ENCODE peak calls at places on chromosomes 11 and 22, in eight cellular contexts. One of them, this sample, is unnamed.

GRCh38 chr22:36081023-36081431 is 52.4 kb upstream of the RBFOX2 start:
- DNase-seq in KG1: no peak
- DNase-seq in GM06990: no peak
- DNase-seq in NCI-H1092 treated with DMSO at 0.1 percent for 48 hours: no peak
- DNase-seq in HEK293T: no peak
- DNase-seq in iPS DF 6.9: no peak
- DNase-seq in T-cell: no peak
- DNase-seq in activated T-cell treated with anti-CD3 and anti-CD28 coated beads for 24 hours: no peak
- DNase-seq in this sample: no peak

GRCh38 chr11:23205156-23205871 is 345.0 kb upstream of the CCDC179 start:
- DNase-seq in T-cell: no peak
- DNase-seq in activated T-cell treated with anti-CD3 and anti-CD28 coated beads for 24 hours: no peak
- DNase-seq in HEK293T: no peak
- DNase-seq in NCI-H1092 treated with DMSO at 0.1 percent for 48 hours: no peak
- DNase-seq in KG1: no peak
- DNase-seq in GM06990: no peak
- DNase-seq in iPS DF 6.9: no peak
- DNase-seq in this sample: no peak

GRCh38 chr11:109894242-109894641 is 198.9 kb upstream of the ZC3H12C start:
- DNase-seq in activated T-cell treated with anti-CD3 and anti-CD28 coated beads for 24 hours: no peak
- DNase-seq in NCI-H1092 treated with DMSO at 0.1 percent for 48 hours: no peak
- DNase-seq in GM06990: no peak
- DNase-seq in HEK293T: no peak
- DNase-seq in iPS DF 6.9: no peak
- DNase-seq in KG1: no peak
- DNase-seq in T-cell: no peak
- DNase-seq in this sample: no peak

GRCh38 chr22:18156878-18157713 is 7.1 kb downstream of the USP18 start:
- DNase-seq in T-cell: peak
- DNase-seq in NCI-H1092 treated with DMSO at 0.1 percent for 48 hours: peak
- DNase-seq in HEK293T: peak
- DNase-seq in KG1: no peak
- DNase-seq in iPS DF 6.9: peak
- DNase-seq in GM06990: no peak
- DNase-seq in activated T-cell treated with anti-CD3 and anti-CD28 coated beads for 24 hours: peak
- DNase-seq in this sample: peak

GRCh38 chr22:45968751-45969413 is 8.1 kb downstream of the WNT7B start:
- DNase-seq in GM06990: no peak
- DNase-seq in KG1: no peak
- DNase-seq in NCI-H1092 treated with DMSO at 0.1 percent for 48 hours: no peak
- DNase-seq in iPS DF 6.9: no peak
- DNase-seq in activated T-cell treated with anti-CD3 and anti-CD28 coated beads for 24 hours: no peak
- DNase-seq in T-cell: no peak
- DNase-seq in HEK293T: no peak
- DNase-seq in this sample: no peak

GRCh38 chr11:8654503-8654902 is 28.0 kb downstream of the TRIM66 start:
- DNase-seq in HEK293T: no peak
- DNase-seq in NCI-H1092 treated with DMSO at 0.1 percent for 48 hours: no peak
- DNase-seq in KG1: no peak
- DNase-seq in iPS DF 6.9: no peak
- DNase-seq in T-cell: no peak
- DNase-seq in GM06990: no peak
- DNase-seq in activated T-cell treated with anti-CD3 and anti-CD28 coated beads for 24 hours: no peak
- DNase-seq in this sample: no peak

GRCh38 chr11:67113231-67113721 is 5.8 kb upstream of the KDM2A start:
- DNase-seq in iPS DF 6.9: no peak
- DNase-seq in NCI-H1092 treated with DMSO at 0.1 percent for 48 hours: no peak
- DNase-seq in activated T-cell treated with anti-CD3 and anti-CD28 coated beads for 24 hours: no peak
- DNase-seq in GM06990: peak
- DNase-seq in HEK293T: no peak
- DNase-seq in T-cell: no peak
- DNase-seq in KG1: no peak
- DNase-seq in this sample: no peak

GRCh38 chr11:128021304-128022006 is 565.9 kb downstream of the ETS1 start:
- DNase-seq in activated T-cell treated with anti-CD3 and anti-CD28 coated beads for 24 hours: no peak
- DNase-seq in iPS DF 6.9: peak
- DNase-seq in HEK293T: no peak
- DNase-seq in NCI-H1092 treated with DMSO at 0.1 percent for 48 hours: peak
- DNase-seq in GM06990: no peak
- DNase-seq in KG1: no peak
- DNase-seq in T-cell: no peak
- DNase-seq in this sample: no peak

GRCh38 chr11:45537617-45538016 is 127.8 kb downstream of the CHST1 start:
- DNase-seq in T-cell: no peak
- DNase-seq in NCI-H1092 treated with DMSO at 0.1 percent for 48 hours: no peak
- DNase-seq in HEK293T: no peak
- DNase-seq in GM06990: no peak
- DNase-seq in KG1: no peak
- DNase-seq in iPS DF 6.9: no peak
- DNase-seq in activated T-cell treated with anti-CD3 and anti-CD28 coated beads for 24 hours: no peak
- DNase-seq in this sample: no peak

GRCh38 chr11:71449596-71449995 is 1.4 kb upstream of the DHCR7 start:
- DNase-seq in KG1: no peak
- DNase-seq in HEK293T: no peak
- DNase-seq in activated T-cell treated with anti-CD3 and anti-CD28 coated beads for 24 hours: no peak
- DNase-seq in T-cell: no peak
- DNase-seq in NCI-H1092 treated with DMSO at 0.1 percent for 48 hours: no peak
- DNase-seq in iPS DF 6.9: no peak
- DNase-seq in GM06990: no peak
- DNase-seq in this sample: no peak

GRCh38 chr22:42437488-42438292 is 5.5 kb upstream of the NFAM1 start:
- DNase-seq in KG1: peak
- DNase-seq in activated T-cell treated with anti-CD3 and anti-CD28 coated beads for 24 hours: peak
- DNase-seq in HEK293T: peak
- DNase-seq in T-cell: peak
- DNase-seq in iPS DF 6.9: peak
- DNase-seq in NCI-H1092 treated with DMSO at 0.1 percent for 48 hours: peak
- DNase-seq in GM06990: peak
- DNase-seq in this sample: peak

GRCh38 chr11:67665537-67666302 is 8.7 kb downstream of the ALDH3B2 start:
- DNase-seq in T-cell: no peak
- DNase-seq in GM06990: no peak
- DNase-seq in NCI-H1092 treated with DMSO at 0.1 percent for 48 hours: no peak
- DNase-seq in KG1: no peak
- DNase-seq in iPS DF 6.9: no peak
- DNase-seq in activated T-cell treated with anti-CD3 and anti-CD28 coated beads for 24 hours: no peak
- DNase-seq in HEK293T: no peak
- DNase-seq in this sample: peak

GRCh38 chr22:46064236-46064965 is 85.9 kb upstream of the PPARA start:
- DNase-seq in NCI-H1092 treated with DMSO at 0.1 percent for 48 hours: no peak
- DNase-seq in HEK293T: no peak
- DNase-seq in GM06990: no peak
- DNase-seq in iPS DF 6.9: no peak
- DNase-seq in KG1: peak
- DNase-seq in activated T-cell treated with anti-CD3 and anti-CD28 coated beads for 24 hours: no peak
- DNase-seq in T-cell: no peak
- DNase-seq in this sample: no peak

GRCh38 chr11:36400768-36401455 is 104.8 kb downstream of the PRR5L start:
- DNase-seq in T-cell: no peak
- DNase-seq in activated T-cell treated with anti-CD3 and anti-CD28 coated beads for 24 hours: no peak
- DNase-seq in GM06990: no peak
- DNase-seq in NCI-H1092 treated with DMSO at 0.1 percent for 48 hours: no peak
- DNase-seq in HEK293T: no peak
- DNase-seq in KG1: no peak
- DNase-seq in iPS DF 6.9: no peak
- DNase-seq in this sample: no peak

GRCh38 chr22:37965940-37966664 is 12.6 kb downstream of the POLR2F start:
- DNase-seq in NCI-H1092 treated with DMSO at 0.1 percent for 48 hours: no peak
- DNase-seq in HEK293T: no peak
- DNase-seq in iPS DF 6.9: no peak
- DNase-seq in T-cell: no peak
- DNase-seq in GM06990: no peak
- DNase-seq in activated T-cell treated with anti-CD3 and anti-CD28 coated beads for 24 hours: no peak
- DNase-seq in KG1: no peak
- DNase-seq in this sample: no peak

GRCh38 chr11:18522388-18522787 is 4.4 kb downstream of the TSG101 start:
- DNase-seq in activated T-cell treated with anti-CD3 and anti-CD28 coated beads for 24 hours: no peak
- DNase-seq in KG1: no peak
- DNase-seq in T-cell: no peak
- DNase-seq in GM06990: no peak
- DNase-seq in HEK293T: peak
- DNase-seq in NCI-H1092 treated with DMSO at 0.1 percent for 48 hours: no peak
- DNase-seq in iPS DF 6.9: no peak
- DNase-seq in this sample: no peak

GRCh38 chr11:111231836-111232235 is 13.7 kb upstream of the POU2AF2 start:
- DNase-seq in KG1: no peak
- DNase-seq in GM06990: no peak
- DNase-seq in iPS DF 6.9: no peak
- DNase-seq in NCI-H1092 treated with DMSO at 0.1 percent for 48 hours: no peak
- DNase-seq in activated T-cell treated with anti-CD3 and anti-CD28 coated beads for 24 hours: no peak
- DNase-seq in HEK293T: no peak
- DNase-seq in T-cell: no peak
- DNase-seq in this sample: no peak

GRCh38 chr22:28498044-28498443 is 181.6 kb downstream of the TTC28 start:
- DNase-seq in KG1: no peak
- DNase-seq in iPS DF 6.9: no peak
- DNase-seq in GM06990: no peak
- DNase-seq in T-cell: no peak
- DNase-seq in HEK293T: no peak
- DNase-seq in activated T-cell treated with anti-CD3 and anti-CD28 coated beads for 24 hours: no peak
- DNase-seq in NCI-H1092 treated with DMSO at 0.1 percent for 48 hours: no peak
- DNase-seq in this sample: no peak

GRCh38 chr11:27213232-27213660 is 149.8 kb downstream of the CCDC34 start:
- DNase-seq in GM06990: no peak
- DNase-seq in activated T-cell treated with anti-CD3 and anti-CD28 coated beads for 24 hours: no peak
- DNase-seq in HEK293T: no peak
- DNase-seq in KG1: no peak
- DNase-seq in T-cell: no peak
- DNase-seq in iPS DF 6.9: no peak
- DNase-seq in NCI-H1092 treated with DMSO at 0.1 percent for 48 hours: peak
- DNase-seq in this sample: no peak

GRCh38 chr22:49014227-49015201 is 813.2 kb downstream of the BRD1 start:
- DNase-seq in activated T-cell treated with anti-CD3 and anti-CD28 coated beads for 24 hours: no peak
- DNase-seq in T-cell: no peak
- DNase-seq in iPS DF 6.9: no peak
- DNase-seq in HEK293T: no peak
- DNase-seq in GM06990: no peak
- DNase-seq in KG1: no peak
- DNase-seq in NCI-H1092 treated with DMSO at 0.1 percent for 48 hours: no peak
- DNase-seq in this sample: no peak

GRCh38 chr11:86459682-86460460 is 85.2 kb downstream of the CCDC81 start:
- DNase-seq in HEK293T: no peak
- DNase-seq in T-cell: no peak
- DNase-seq in GM06990: no peak
- DNase-seq in KG1: no peak
- DNase-seq in activated T-cell treated with anti-CD3 and anti-CD28 coated beads for 24 hours: no peak
- DNase-seq in NCI-H1092 treated with DMSO at 0.1 percent for 48 hours: peak
- DNase-seq in iPS DF 6.9: no peak
- DNase-seq in this sample: no peak